ENCODE peak calls at places on chromosome 17, in eight cellular contexts. One of them, this sample, is unnamed.

GRCh38 chr17:249236-249993 is 68.0 kb upstream of the DOC2B start:
- DNase-seq in NCI-H1417: no peak
- DNase-seq in mucosa of gallbladder: no peak
- DNase-seq in A549: no peak
- DNase-seq in naive B cell: no peak
- DNase-seq in AG10803: no peak
- DNase-seq in activated naive CD4-positive, alpha-beta T cell treated with anti-CD3 and anti-CD28 coated beads, Interleukin-2, amount 10 ng/mL, durations not matched to agents 7 days and 5 days: no peak
- DNase-seq in cardiac muscle cell: no peak
- DNase-seq in this sample: no peak

GRCh38 chr17:20173091-20173490 is 163.9 kb downstream of the SPECC1 start:
- DNase-seq in naive B cell: no peak
- DNase-seq in cardiac muscle cell: peak; percentile 50
- DNase-seq in A549: no peak
- DNase-seq in activated naive CD4-positive, alpha-beta T cell treated with anti-CD3 and anti-CD28 coated beads, Interleukin-2, amount 10 ng/mL, durations not matched to agents 7 days and 5 days: no peak
- DNase-seq in NCI-H1417: no peak
- DNase-seq in mucosa of gallbladder: no peak
- DNase-seq in AG10803: no peak
- DNase-seq in this sample: no peak

GRCh38 chr17:9937164-9937835 is 32.2 kb upstream of the RCVRN start:
- DNase-seq in NCI-H1417: no peak
- DNase-seq in cardiac muscle cell: peak; percentile 52
- DNase-seq in mucosa of gallbladder: peak; percentile 33
- DNase-seq in AG10803: peak; percentile 95
- DNase-seq in activated naive CD4-positive, alpha-beta T cell treated with anti-CD3 and anti-CD28 coated beads, Interleukin-2, amount 10 ng/mL, durations not matched to agents 7 days and 5 days: no peak
- DNase-seq in naive B cell: no peak
- DNase-seq in A549: no peak
- DNase-seq in this sample: no peak

GRCh38 chr17:74042744-74043486 is 160.6 kb upstream of the RPL38 start:
- DNase-seq in mucosa of gallbladder: peak; percentile 82
- DNase-seq in NCI-H1417: no peak
- DNase-seq in activated naive CD4-positive, alpha-beta T cell treated with anti-CD3 and anti-CD28 coated beads, Interleukin-2, amount 10 ng/mL, durations not matched to agents 7 days and 5 days: no peak
- DNase-seq in A549: peak; percentile 85
- DNase-seq in AG10803: peak; percentile 90
- DNase-seq in naive B cell: no peak
- DNase-seq in cardiac muscle cell: peak; percentile 60
- DNase-seq in this sample: peak; percentile 46

GRCh38 chr17:61562287-61562686 is 28.7 kb downstream of the NACA2 start:
- DNase-seq in A549: no peak
- DNase-seq in cardiac muscle cell: no peak
- DNase-seq in NCI-H1417: no peak
- DNase-seq in activated naive CD4-positive, alpha-beta T cell treated with anti-CD3 and anti-CD28 coated beads, Interleukin-2, amount 10 ng/mL, durations not matched to agents 7 days and 5 days: no peak
- DNase-seq in mucosa of gallbladder: no peak
- DNase-seq in naive B cell: no peak
- DNase-seq in AG10803: no peak
- DNase-seq in this sample: no peak

GRCh38 chr17:14919580-14920160 is 345.5 kb downstream of the PMP22 start:
- DNase-seq in A549: no peak
- DNase-seq in NCI-H1417: no peak
- DNase-seq in activated naive CD4-positive, alpha-beta T cell treated with anti-CD3 and anti-CD28 coated beads, Interleukin-2, amount 10 ng/mL, durations not matched to agents 7 days and 5 days: no peak
- DNase-seq in cardiac muscle cell: no peak
- DNase-seq in AG10803: no peak
- DNase-seq in naive B cell: no peak
- DNase-seq in mucosa of gallbladder: no peak
- DNase-seq in this sample: no peak

GRCh38 chr17:51610155-51610554 is 349.8 kb downstream of the UTP18 start:
- DNase-seq in naive B cell: no peak
- DNase-seq in A549: no peak
- DNase-seq in NCI-H1417: no peak
- DNase-seq in mucosa of gallbladder: no peak
- DNase-seq in cardiac muscle cell: no peak
- DNase-seq in activated naive CD4-positive, alpha-beta T cell treated with anti-CD3 and anti-CD28 coated beads, Interleukin-2, amount 10 ng/mL, durations not matched to agents 7 days and 5 days: no peak
- DNase-seq in AG10803: no peak
- DNase-seq in this sample: no peak

GRCh38 chr17:45973099-45973838 is 25.8 kb upstream of the STH start:
- DNase-seq in cardiac muscle cell: no peak
- DNase-seq in naive B cell: no peak
- DNase-seq in activated naive CD4-positive, alpha-beta T cell treated with anti-CD3 and anti-CD28 coated beads, Interleukin-2, amount 10 ng/mL, durations not matched to agents 7 days and 5 days: no peak
- DNase-seq in mucosa of gallbladder: no peak
- DNase-seq in AG10803: no peak
- DNase-seq in NCI-H1417: no peak
- DNase-seq in A549: no peak
- DNase-seq in this sample: no peak

GRCh38 chr17:20053343-20053964 is 44.3 kb downstream of the SPECC1 start:
- DNase-seq in cardiac muscle cell: no peak
- DNase-seq in A549: peak; percentile 31
- DNase-seq in activated naive CD4-positive, alpha-beta T cell treated with anti-CD3 and anti-CD28 coated beads, Interleukin-2, amount 10 ng/mL, durations not matched to agents 7 days and 5 days: no peak
- DNase-seq in AG10803: no peak
- DNase-seq in naive B cell: no peak
- DNase-seq in NCI-H1417: no peak
- DNase-seq in mucosa of gallbladder: no peak
- DNase-seq in this sample: no peak

GRCh38 chr17:80678621-80679020 is 134.0 kb downstream of the RPTOR start:
- DNase-seq in cardiac muscle cell: peak; percentile 56
- DNase-seq in A549: no peak
- DNase-seq in NCI-H1417: peak; percentile 2
- DNase-seq in activated naive CD4-positive, alpha-beta T cell treated with anti-CD3 and anti-CD28 coated beads, Interleukin-2, amount 10 ng/mL, durations not matched to agents 7 days and 5 days: peak; percentile 45
- DNase-seq in AG10803: peak; percentile 26
- DNase-seq in mucosa of gallbladder: no peak
- DNase-seq in naive B cell: no peak
- DNase-seq in this sample: no peak

GRCh38 chr17:71360301-71360700 is 760.5 kb upstream of the SOX9 start:
- DNase-seq in naive B cell: no peak
- DNase-seq in A549: no peak
- DNase-seq in cardiac muscle cell: no peak
- DNase-seq in NCI-H1417: no peak
- DNase-seq in activated naive CD4-positive, alpha-beta T cell treated with anti-CD3 and anti-CD28 coated beads, Interleukin-2, amount 10 ng/mL, durations not matched to agents 7 days and 5 days: no peak
- DNase-seq in AG10803: no peak
- DNase-seq in mucosa of gallbladder: no peak
- DNase-seq in this sample: no peak

GRCh38 chr17:79065105-79065670 is 9.4 kb upstream of the ENGASE start:
- DNase-seq in mucosa of gallbladder: peak; percentile 47
- DNase-seq in NCI-H1417: peak; percentile 61
- DNase-seq in naive B cell: peak; percentile 24
- DNase-seq in A549: peak; percentile 73
- DNase-seq in AG10803: peak; percentile 22
- DNase-seq in activated naive CD4-positive, alpha-beta T cell treated with anti-CD3 and anti-CD28 coated beads, Interleukin-2, amount 10 ng/mL, durations not matched to agents 7 days and 5 days: peak; percentile 74
- DNase-seq in cardiac muscle cell: peak; percentile 54
- DNase-seq in this sample: no peak

GRCh38 chr17:38561416-38562214 is 44.1 kb downstream of the SRCIN1 start:
- DNase-seq in mucosa of gallbladder: no peak
- DNase-seq in A549: no peak
- DNase-seq in naive B cell: no peak
- DNase-seq in activated naive CD4-positive, alpha-beta T cell treated with anti-CD3 and anti-CD28 coated beads, Interleukin-2, amount 10 ng/mL, durations not matched to agents 7 days and 5 days: no peak
- DNase-seq in cardiac muscle cell: no peak
- DNase-seq in NCI-H1417: no peak
- DNase-seq in AG10803: no peak
- DNase-seq in this sample: no peak

GRCh38 chr17:73747221-73748002 is 103.2 kb upstream of the SDK2 start:
- DNase-seq in NCI-H1417: peak; percentile 77
- DNase-seq in activated naive CD4-positive, alpha-beta T cell treated with anti-CD3 and anti-CD28 coated beads, Interleukin-2, amount 10 ng/mL, durations not matched to agents 7 days and 5 days: no peak
- DNase-seq in AG10803: no peak
- DNase-seq in mucosa of gallbladder: peak; percentile 93
- DNase-seq in cardiac muscle cell: no peak
- DNase-seq in A549: no peak
- DNase-seq in naive B cell: no peak
- DNase-seq in this sample: no peak

GRCh38 chr17:28475151-28475900 is 1.9 kb downstream of the SLC13A2 start:
- DNase-seq in AG10803: no peak
- DNase-seq in activated naive CD4-positive, alpha-beta T cell treated with anti-CD3 and anti-CD28 coated beads, Interleukin-2, amount 10 ng/mL, durations not matched to agents 7 days and 5 days: no peak
- DNase-seq in naive B cell: no peak
- DNase-seq in mucosa of gallbladder: peak; percentile 68
- DNase-seq in cardiac muscle cell: no peak
- DNase-seq in NCI-H1417: no peak
- DNase-seq in A549: peak; percentile 63
- DNase-seq in this sample: no peak

This sample was measured in HEK293T.